ENCODE peak calls at places on chromosome 4, in ten cellular contexts. One of them, this sample, is unnamed.

GRCh38 chr4:39591290-39591689 is 47.4 kb downstream of the SMIM14 start:
- DNase-seq in lower leg skin: no peak
- DNase-seq in right atrium auricular region: no peak
- DNase-seq in kidney: no peak
- DNase-seq in ascending aorta: no peak
- DNase-seq in lung: no peak
- DNase-seq in ovary: no peak
- DNase-seq in cardiac muscle cell: no peak
- DNase-seq in fibroblast of lung: peak; percentile 62
- DNase-seq in choroid plexus epithelial cell: peak; percentile 27
- DNase-seq in this sample: no peak

GRCh38 chr4:8032381-8032780 is 92.7 kb upstream of the AFAP1 start:
- DNase-seq in kidney: peak; percentile 63
- DNase-seq in lower leg skin: no peak
- DNase-seq in lung: no peak
- DNase-seq in fibroblast of lung: no peak
- DNase-seq in right atrium auricular region: no peak
- DNase-seq in cardiac muscle cell: no peak
- DNase-seq in choroid plexus epithelial cell: no peak
- DNase-seq in ovary: no peak
- DNase-seq in ascending aorta: no peak
- DNase-seq in this sample: no peak

GRCh38 chr4:74671074-74671698 is 123.1 kb downstream of the BTC start:
- DNase-seq in lung: peak; percentile 46
- DNase-seq in ascending aorta: no peak
- DNase-seq in fibroblast of lung: peak; percentile 89
- DNase-seq in cardiac muscle cell: peak; percentile 67
- DNase-seq in right atrium auricular region: no peak
- DNase-seq in ovary: peak; percentile 15
- DNase-seq in lower leg skin: no peak
- DNase-seq in kidney: no peak
- DNase-seq in choroid plexus epithelial cell: peak; percentile 90
- DNase-seq in this sample: no peak

GRCh38 chr4:113773756-113774155 is 12.2 kb upstream of the CAMK2D start:
- DNase-seq in ovary: no peak
- DNase-seq in ascending aorta: no peak
- DNase-seq in right atrium auricular region: no peak
- DNase-seq in cardiac muscle cell: no peak
- DNase-seq in fibroblast of lung: no peak
- DNase-seq in choroid plexus epithelial cell: no peak
- DNase-seq in kidney: no peak
- DNase-seq in lung: no peak
- DNase-seq in lower leg skin: no peak
- DNase-seq in this sample: no peak

GRCh38 chr4:98482847-98483806 is 175.3 kb downstream of the TSPAN5 start:
- DNase-seq in cardiac muscle cell: no peak
- DNase-seq in choroid plexus epithelial cell: peak; percentile 48
- DNase-seq in kidney: no peak
- DNase-seq in ascending aorta: no peak
- DNase-seq in lower leg skin: peak; percentile 49
- DNase-seq in ovary: no peak
- DNase-seq in lung: no peak
- DNase-seq in fibroblast of lung: no peak
- DNase-seq in right atrium auricular region: no peak
- DNase-seq in this sample: no peak

GRCh38 chr4:177455591-177455990 is 13.4 kb upstream of the AGA start:
- DNase-seq in ascending aorta: no peak
- DNase-seq in lung: no peak
- DNase-seq in kidney: no peak
- DNase-seq in cardiac muscle cell: peak; percentile 55
- DNase-seq in ovary: no peak
- DNase-seq in choroid plexus epithelial cell: peak; percentile 58
- DNase-seq in fibroblast of lung: peak; percentile 47
- DNase-seq in lower leg skin: no peak
- DNase-seq in right atrium auricular region: no peak
- DNase-seq in this sample: no peak

GRCh38 chr4:12120968-12121367 is 692.3 kb upstream of the HS3ST1 start:
- DNase-seq in lung: no peak
- DNase-seq in choroid plexus epithelial cell: no peak
- DNase-seq in ascending aorta: no peak
- DNase-seq in right atrium auricular region: no peak
- DNase-seq in ovary: no peak
- DNase-seq in cardiac muscle cell: no peak
- DNase-seq in lower leg skin: no peak
- DNase-seq in kidney: no peak
- DNase-seq in fibroblast of lung: no peak
- DNase-seq in this sample: no peak

GRCh38 chr4:127793528-127793927 is 11.4 kb downstream of the HSPA4L start:
- DNase-seq in kidney: no peak
- DNase-seq in right atrium auricular region: no peak
- DNase-seq in ascending aorta: no peak
- DNase-seq in lung: no peak
- DNase-seq in choroid plexus epithelial cell: no peak
- DNase-seq in lower leg skin: no peak
- DNase-seq in ovary: no peak
- DNase-seq in cardiac muscle cell: no peak
- DNase-seq in fibroblast of lung: no peak
- DNase-seq in this sample: no peak

DNA sequence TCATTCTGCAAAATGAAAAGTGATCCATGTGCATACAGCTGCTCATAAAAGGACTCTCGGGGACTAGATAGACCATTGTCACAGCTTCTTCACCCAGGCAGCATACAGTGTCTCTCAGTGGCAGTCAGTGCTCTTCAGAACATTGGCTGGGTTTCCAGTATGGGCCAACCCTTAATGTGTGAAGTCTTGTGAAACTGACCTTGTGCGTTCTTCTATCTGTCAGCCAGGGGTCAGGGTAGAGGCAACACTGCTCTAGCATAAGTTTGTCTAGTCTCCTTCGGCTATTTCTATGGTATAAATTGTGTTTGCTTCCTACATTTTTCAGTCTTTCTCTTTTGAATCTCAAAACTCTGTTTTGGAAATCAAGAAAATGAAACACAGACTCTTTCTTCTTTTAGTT is 37.0 kb upstream of the SMIM31 start:
- DNase-seq in choroid plexus epithelial cell: no peak
- DNase-seq in lower leg skin: no peak
- DNase-seq in cardiac muscle cell: peak; percentile 18
- DNase-seq in ovary: no peak
- DNase-seq in right atrium auricular region: no peak
- DNase-seq in kidney: no peak
- DNase-seq in lung: no peak
- DNase-seq in fibroblast of lung: no peak
- DNase-seq in ascending aorta: no peak
- DNase-seq in this sample: no peak
- TF ChIP-seq CTCF in choroid plexus epithelial cell: no peak
- TF ChIP-seq CTCF in lower leg skin: no peak
- TF ChIP-seq CTCF in cardiac muscle cell: no peak
- TF ChIP-seq CTCF in ovary: no peak
- TF ChIP-seq CTCF in right atrium auricular region: peak; percentile 19
- TF ChIP-seq CTCF in kidney: no peak
- TF ChIP-seq CTCF in lung: no peak
- TF ChIP-seq CTCF in fibroblast of lung: no peak
- TF ChIP-seq CTCF in ascending aorta: no peak
- TF ChIP-seq CTCF in this sample: peak; percentile 22

DNA sequence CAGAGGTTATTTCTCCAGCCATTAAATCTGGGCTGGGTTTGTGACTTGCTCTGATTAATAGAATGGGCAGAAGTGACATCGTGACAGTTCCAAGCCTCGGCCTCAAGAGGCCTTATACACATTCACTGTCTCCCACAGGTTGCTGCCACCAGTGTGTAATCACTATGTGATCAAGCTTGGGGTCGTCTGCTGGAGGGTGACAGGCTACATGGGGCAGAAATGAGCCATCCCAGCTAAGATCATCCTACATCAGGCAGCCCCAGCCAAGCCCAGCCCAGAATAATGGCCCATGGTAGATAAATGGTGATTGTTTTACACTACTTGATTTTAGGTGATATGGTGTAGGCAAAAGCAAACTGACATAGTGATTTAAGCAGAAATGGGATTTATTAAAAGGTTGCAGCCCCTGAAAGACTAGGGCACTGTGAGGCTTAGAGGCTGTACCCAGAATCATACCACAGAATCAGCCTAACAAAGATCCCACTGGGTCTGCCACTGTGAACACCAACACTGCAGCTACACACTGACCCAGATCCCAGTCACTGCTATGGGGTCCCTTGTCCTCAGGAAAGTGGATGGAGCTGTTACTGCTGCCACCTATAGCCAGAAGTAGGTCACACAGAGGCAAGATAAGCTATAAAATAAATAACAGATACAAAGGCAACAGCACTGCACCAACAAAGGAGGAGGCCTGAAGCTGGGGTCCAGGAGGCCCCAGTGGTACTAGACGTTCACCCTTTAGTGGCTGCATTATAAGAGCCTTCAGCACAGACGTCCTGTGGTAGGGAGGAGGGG is 159.6 kb upstream of the RBPJ start:
- DNase-seq in ascending aorta: no peak
- DNase-seq in lower leg skin: no peak
- DNase-seq in choroid plexus epithelial cell: no peak
- DNase-seq in cardiac muscle cell: no peak
- DNase-seq in kidney: no peak
- DNase-seq in lung: no peak
- DNase-seq in ovary: no peak
- DNase-seq in fibroblast of lung: peak; percentile 41
- DNase-seq in right atrium auricular region: peak; percentile 55
- DNase-seq in this sample: no peak
- TF ChIP-seq CTCF in ascending aorta: no peak
- TF ChIP-seq CTCF in lower leg skin: no peak
- TF ChIP-seq CTCF in choroid plexus epithelial cell: peak; percentile 60
- TF ChIP-seq CTCF in cardiac muscle cell: peak; percentile 21
- TF ChIP-seq CTCF in kidney: no peak
- TF ChIP-seq CTCF in lung: no peak
- TF ChIP-seq CTCF in ovary: no peak
- TF ChIP-seq CTCF in fibroblast of lung: no peak
- TF ChIP-seq CTCF in right atrium auricular region: no peak
- TF ChIP-seq CTCF in this sample: peak; percentile 38

GRCh38 chr4:18566970-18567799 is 545.6 kb upstream of the LCORL start:
- DNase-seq in cardiac muscle cell: peak; percentile 3
- DNase-seq in lower leg skin: no peak
- DNase-seq in ascending aorta: no peak
- DNase-seq in right atrium auricular region: no peak
- DNase-seq in choroid plexus epithelial cell: peak; percentile 1
- DNase-seq in kidney: no peak
- DNase-seq in fibroblast of lung: no peak
- DNase-seq in lung: no peak
- DNase-seq in ovary: no peak
- DNase-seq in this sample: no peak

GRCh38 chr4:18570370-18570769 is 548.8 kb upstream of the LCORL start:
- DNase-seq in lung: no peak
- DNase-seq in choroid plexus epithelial cell: no peak
- DNase-seq in lower leg skin: no peak
- DNase-seq in cardiac muscle cell: no peak
- DNase-seq in ascending aorta: no peak
- DNase-seq in right atrium auricular region: no peak
- DNase-seq in ovary: no peak
- DNase-seq in kidney: no peak
- DNase-seq in fibroblast of lung: no peak
- DNase-seq in this sample: no peak

GRCh38 chr4:18571252-18571885 is 549.8 kb upstream of the LCORL start:
- DNase-seq in lower leg skin: no peak
- DNase-seq in ascending aorta: no peak
- DNase-seq in ovary: no peak
- DNase-seq in choroid plexus epithelial cell: no peak
- DNase-seq in kidney: no peak
- DNase-seq in cardiac muscle cell: no peak
- DNase-seq in fibroblast of lung: no peak
- DNase-seq in right atrium auricular region: no peak
- DNase-seq in lung: no peak
- DNase-seq in this sample: no peak

DNA sequence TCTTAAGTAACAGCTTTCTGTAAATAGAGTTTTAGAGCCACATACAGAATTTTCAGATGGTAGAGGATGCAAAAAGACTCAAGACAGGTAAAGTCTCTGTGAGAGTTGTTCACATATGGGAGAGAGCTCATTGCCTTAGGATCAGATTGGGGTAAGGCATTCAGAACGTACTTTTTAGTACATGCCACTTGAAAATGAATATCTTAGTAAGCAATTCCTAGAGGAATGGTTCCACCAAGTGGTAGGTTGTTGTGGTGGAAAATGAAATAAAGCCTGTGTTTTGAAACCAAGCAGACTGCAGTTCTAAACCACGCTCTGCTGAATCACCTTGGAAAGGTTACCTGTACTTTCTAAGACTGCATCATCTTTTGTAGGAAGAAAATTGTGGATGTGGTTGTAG is 547.0 kb upstream of the LCORL start:
- DNase-seq in ascending aorta: no peak
- DNase-seq in choroid plexus epithelial cell: peak; percentile 15
- DNase-seq in ovary: no peak
- DNase-seq in lung: no peak
- DNase-seq in cardiac muscle cell: peak; percentile 12
- DNase-seq in lower leg skin: no peak
- DNase-seq in right atrium auricular region: no peak
- DNase-seq in fibroblast of lung: no peak
- DNase-seq in kidney: no peak
- DNase-seq in this sample: no peak
- TF ChIP-seq CTCF in ascending aorta: no peak
- TF ChIP-seq CTCF in choroid plexus epithelial cell: no peak
- TF ChIP-seq CTCF in ovary: no peak
- TF ChIP-seq CTCF in lung: no peak
- TF ChIP-seq CTCF in cardiac muscle cell: no peak
- TF ChIP-seq CTCF in lower leg skin: no peak
- TF ChIP-seq CTCF in right atrium auricular region: peak; percentile 24
- TF ChIP-seq CTCF in fibroblast of lung: no peak
- TF ChIP-seq CTCF in kidney: peak; percentile 34
- TF ChIP-seq CTCF in this sample: peak; percentile 30

GRCh38 chr4:5122114-5122513 is 70.8 kb downstream of the STK32B start:
- DNase-seq in ascending aorta: no peak
- DNase-seq in choroid plexus epithelial cell: no peak
- DNase-seq in kidney: no peak
- DNase-seq in fibroblast of lung: no peak
- DNase-seq in ovary: no peak
- DNase-seq in lung: no peak
- DNase-seq in right atrium auricular region: no peak
- DNase-seq in cardiac muscle cell: no peak
- DNase-seq in lower leg skin: no peak
- DNase-seq in this sample: no peak

GRCh38 chr4:5126857-5127256 is 75.6 kb downstream of the STK32B start:
- DNase-seq in lower leg skin: no peak
- DNase-seq in right atrium auricular region: no peak
- DNase-seq in choroid plexus epithelial cell: no peak
- DNase-seq in kidney: no peak
- DNase-seq in fibroblast of lung: no peak
- DNase-seq in ascending aorta: no peak
- DNase-seq in ovary: no peak
- DNase-seq in cardiac muscle cell: no peak
- DNase-seq in lung: no peak
- DNase-seq in this sample: no peak

GRCh38 chr4:5125326-5125725 is 74.0 kb downstream of the STK32B start:
- DNase-seq in ascending aorta: no peak
- DNase-seq in right atrium auricular region: no peak
- DNase-seq in choroid plexus epithelial cell: no peak
- DNase-seq in fibroblast of lung: no peak
- DNase-seq in ovary: no peak
- DNase-seq in cardiac muscle cell: no peak
- DNase-seq in lung: no peak
- DNase-seq in kidney: no peak
- DNase-seq in lower leg skin: no peak
- DNase-seq in this sample: no peak

GRCh38 chr4:5127556-5127955 is 76.3 kb downstream of the STK32B start:
- DNase-seq in fibroblast of lung: peak; percentile 0
- DNase-seq in cardiac muscle cell: no peak
- DNase-seq in kidney: no peak
- DNase-seq in lung: no peak
- DNase-seq in lower leg skin: no peak
- DNase-seq in choroid plexus epithelial cell: no peak
- DNase-seq in ovary: no peak
- DNase-seq in ascending aorta: no peak
- DNase-seq in right atrium auricular region: no peak
- DNase-seq in this sample: no peak

DNA sequence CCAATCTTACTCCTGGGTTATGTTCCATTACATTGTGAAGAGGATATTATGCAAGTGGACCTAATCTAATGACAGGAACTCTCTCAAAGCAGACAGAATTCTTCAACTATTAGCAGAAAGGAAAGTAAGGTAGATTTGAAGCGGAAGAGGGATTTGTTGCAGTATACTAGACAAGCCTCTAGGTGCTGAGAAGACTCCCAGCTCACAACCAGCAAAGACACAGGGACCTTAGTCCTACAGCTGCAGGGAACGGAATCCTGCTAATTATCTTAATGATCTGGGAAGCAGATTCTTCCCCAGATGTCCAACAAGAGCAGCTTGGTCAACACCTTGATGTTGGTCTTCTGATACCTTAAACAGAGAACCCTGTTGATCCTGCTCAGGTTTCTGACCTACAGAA is 73.6 kb downstream of the STK32B start:
- DNase-seq in right atrium auricular region: no peak
- DNase-seq in ascending aorta: no peak
- DNase-seq in ovary: no peak
- DNase-seq in cardiac muscle cell: no peak
- DNase-seq in lower leg skin: no peak
- DNase-seq in lung: no peak
- DNase-seq in choroid plexus epithelial cell: no peak
- DNase-seq in kidney: no peak
- DNase-seq in fibroblast of lung: no peak
- DNase-seq in this sample: no peak
- TF ChIP-seq CTCF in right atrium auricular region: no peak
- TF ChIP-seq CTCF in ascending aorta: no peak
- TF ChIP-seq CTCF in ovary: no peak
- TF ChIP-seq CTCF in cardiac muscle cell: no peak
- TF ChIP-seq CTCF in lower leg skin: no peak
- TF ChIP-seq CTCF in lung: no peak
- TF ChIP-seq CTCF in choroid plexus epithelial cell: no peak
- TF ChIP-seq CTCF in kidney: no peak
- TF ChIP-seq CTCF in fibroblast of lung: no peak
- TF ChIP-seq CTCF in this sample: no peak